ENCODE peak calls at places on chromosomes 7 and 10, in five cellular contexts. S, P, T, K and O are unnamed samples.
A peak's percentile ranks its signal among the peaks of the same experiment; 100 is the strongest.

GRCh38 chr10:12499066-12499465 is 149.7 kb downstream of the CAMK1D start:
- DNase-seq in K (no peak), T (no peak), P (no peak), S (no peak), O (no peak)

GRCh38 chr7:39691821-39692220 is 68.4 kb downstream of the RALA start:
- DNase-seq in K (no peak), S (peak; percentile 43), P (no peak), T (no peak), O (no peak)

GRCh38 chr10:29255117-29255516 is 33.8 kb upstream of the LYZL1 start:
- DNase-seq in K (no peak), T (no peak), S (no peak), P (no peak), O (no peak)

GRCh38 chr10:373015-373414 is 237.8 kb downstream of the ZMYND11 start:
- DNase-seq in K (no peak), S (no peak), P (no peak), T (no peak), O (no peak)

GRCh38 chr10:14609178-14609577 is 165.5 kb downstream of the FAM107B start:
- DNase-seq in K (no peak), P (peak; percentile 17), S (no peak), T (no peak), O (no peak)

GRCh38 chr7:156234666-156235494 is 405.7 kb upstream of the RNF32 start:
- DNase-seq in K (no peak), S (no peak), T (no peak), P (peak; percentile 74), O (no peak)

GRCh38 chr10:58140706-58141347 is 126.9 kb downstream of the IPMK start:
- DNase-seq in K (no peak), T (no peak), P (no peak), S (no peak), O (no peak)

GRCh38 chr7:154842608-154843007 is 160.3 kb downstream of the PAXIP1 start:
- DNase-seq in P (no peak), K (no peak), T (no peak), S (no peak), O (no peak)

GRCh38 chr10:76743169-76743568 is 894.4 kb downstream of the KCNMA1 start:
- DNase-seq in S (no peak), K (no peak), T (no peak), P (no peak), O (no peak)

GRCh38 chr10:94069884-94070283 is 76.2 kb downstream of the PLCE1 start:
- DNase-seq in T (no peak), S (no peak), P (no peak), K (no peak), O (no peak)

GRCh38 chr10:35201234-35201633 is 74.6 kb downstream of the CREM start:
- DNase-seq in P (no peak), S (no peak), T (no peak), K (no peak), O (no peak)

GRCh38 chr7:21791046-21791445 is 154.7 kb downstream of the CDCA7L start:
- DNase-seq in K (no peak), T (no peak), S (no peak), P (no peak), O (no peak)

GRCh38 chr7:39353615-39354376 is 212.4 kb upstream of the YAE1 start:
- DNase-seq in K (peak; percentile 20), T (peak; percentile 42), P (no peak), S (no peak), O (no peak)

GRCh38 chr7:128889121-128889520 is 21.4 kb downstream of the KCP start:
- DNase-seq in S (no peak), K (no peak), T (no peak), P (no peak), O (no peak)

GRCh38 chr10:59134785-59135184 is 41.7 kb upstream of the PHYHIPL start:
- DNase-seq in S (no peak), T (no peak), P (no peak), K (no peak), O (no peak)

GRCh38 chr10:104254493-104255243 is at the start of gene GSTO1:
- DNase-seq in T (peak; percentile 40), P (no peak), S (peak; percentile 83), K (peak; percentile 34), O (peak; percentile 87)

GRCh38 chr10:77548671-77549070 is 88.9 kb downstream of the KCNMA1 start:
- DNase-seq in S (no peak), P (no peak), T (no peak), K (no peak), O (no peak)

GRCh38 chr7:74180866-74181265 is 6.7 kb downstream of the EIF4H start:
- DNase-seq in P (no peak), S (no peak), K (no peak), T (no peak), O (no peak)

GRCh38 chr10:130741901-130742625 is 569.5 kb downstream of the TCERG1L start:
- DNase-seq in P (no peak), S (no peak), T (no peak), K (no peak), O (no peak)

GRCh38 chr10:123507298-123507697 is 158.9 kb upstream of the GPR26 start:
- DNase-seq in P (no peak), K (no peak), T (no peak), S (no peak), O (no peak)

GRCh38 chr7:85186521-85187241 is at the start of gene SEMA3D:
- DNase-seq in K (peak; percentile 83), T (peak; percentile 95), P (peak; percentile 97), S (peak; percentile 88), O (peak; percentile 41)

GRCh38 chr10:22427890-22428571 is 82.7 kb downstream of the SPAG6 start:
- DNase-seq in T (no peak), P (no peak), K (no peak), S (peak; percentile 93), O (no peak)

GRCh38 chr10:70651661-70652060 is 20.6 kb upstream of the ADAMTS14 start:
- DNase-seq in P (no peak), S (no peak), K (no peak), T (no peak), O (no peak)

GRCh38 chr10:3036155-3036554 is 31.2 kb upstream of the PFKP start:
- DNase-seq in S (no peak), P (no peak), K (no peak), T (no peak), O (no peak)

GRCh38 chr10:58943234-58943633 is 233.2 kb upstream of the PHYHIPL start:
- DNase-seq in K (no peak), S (no peak), P (no peak), T (no peak), O (no peak)

GRCh38 chr7:102288285-102288930 is 1.7 kb downstream of the SH2B2 start:
- DNase-seq in K (no peak), T (no peak), S (no peak), P (no peak), O (no peak)

GRCh38 chr10:75283150-75284096 is 47.7 kb upstream of the COMTD1 start:
- DNase-seq in T (no peak), P (peak; percentile 46), S (peak; percentile 60), K (no peak), O (no peak)

GRCh38 chr7:120942861-120943260 is 7.7 kb upstream of the ING3 start:
- DNase-seq in S (no peak), T (no peak), P (no peak), K (no peak), O (no peak)
- TF ChIP-seq CTCF in S (no peak), T (no peak), P (no peak), K (no peak), O (no peak)

DNA sequence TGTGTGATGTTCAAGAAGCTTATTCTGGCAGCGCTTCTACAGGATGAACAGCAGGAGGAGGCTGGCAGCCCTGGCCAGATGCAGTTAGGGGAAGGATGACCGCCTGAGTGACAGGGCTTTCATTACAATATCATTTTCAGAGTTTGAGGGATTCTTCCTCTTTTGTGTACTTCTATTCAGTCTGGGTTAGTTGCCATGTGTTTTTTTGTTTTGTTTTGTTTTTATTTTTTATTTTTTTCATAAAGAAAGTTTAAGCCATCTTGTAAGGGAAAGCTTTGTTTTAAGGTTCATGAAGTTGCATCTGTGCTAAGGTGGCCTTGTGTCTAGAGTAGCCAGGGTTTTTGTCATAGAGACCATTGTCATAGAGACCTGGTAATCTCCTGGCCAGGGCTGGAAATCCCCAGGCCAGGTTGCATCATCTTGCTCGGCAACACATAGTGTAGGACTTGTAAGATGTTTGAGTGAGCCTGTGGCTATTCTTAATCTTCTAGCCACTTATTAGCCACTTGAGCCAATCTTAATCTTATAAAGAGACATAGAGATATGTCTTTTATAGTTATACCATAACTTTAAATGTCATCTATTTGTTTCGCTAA is 230.5 kb upstream of the TMEM229A start:
- DNase-seq in S (no peak), T (no peak), K (no peak), P (no peak), O (no peak)
- TF ChIP-seq CTCF in S (no peak), T (no peak), K (no peak), P (peak; percentile 16), O (no peak)

GRCh38 chr7:54827719-54828118 is 68.7 kb upstream of the SEC61G start:
- DNase-seq in T (no peak), P (no peak), K (no peak), S (no peak), O (no peak)

GRCh38 chr7:54831046-54831643 is 72.1 kb upstream of the SEC61G start:
- DNase-seq in T (no peak), K (no peak), S (no peak), P (no peak), O (no peak)

GRCh38 chr7:54823776-54824175 is 64.8 kb upstream of the SEC61G start:
- DNase-seq in K (no peak), S (no peak), T (no peak), P (no peak), O (peak; percentile 56)

GRCh38 chr7:54824655-54825054 is 65.6 kb upstream of the SEC61G start:
- DNase-seq in P (no peak), T (no peak), S (no peak), K (no peak), O (no peak)

DNA sequence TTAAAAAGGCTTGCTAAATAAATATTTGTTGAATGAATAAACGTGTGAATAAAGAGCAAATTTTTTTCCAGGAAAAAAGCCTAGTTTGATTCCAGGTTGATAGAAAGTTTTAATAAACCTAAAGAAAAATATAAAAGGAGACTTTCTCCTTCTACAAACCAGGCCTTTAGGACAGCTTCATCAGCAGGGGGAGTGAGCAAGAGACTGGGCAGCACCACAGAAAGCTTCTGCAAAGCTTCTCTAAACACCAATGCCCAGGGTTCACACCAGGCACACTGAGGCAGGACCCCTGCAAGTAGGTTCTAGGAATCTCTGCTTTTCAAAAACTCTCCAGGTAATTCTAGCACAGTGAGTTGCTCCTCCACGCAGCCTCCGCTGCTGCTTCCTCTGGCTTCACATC is 66.4 kb upstream of the SEC61G start:
- DNase-seq in P (no peak), T (no peak), S (no peak), K (no peak), O (no peak)
- TF ChIP-seq CTCF in P (no peak), T (no peak), S (no peak), K (no peak), O (no peak)

DNA sequence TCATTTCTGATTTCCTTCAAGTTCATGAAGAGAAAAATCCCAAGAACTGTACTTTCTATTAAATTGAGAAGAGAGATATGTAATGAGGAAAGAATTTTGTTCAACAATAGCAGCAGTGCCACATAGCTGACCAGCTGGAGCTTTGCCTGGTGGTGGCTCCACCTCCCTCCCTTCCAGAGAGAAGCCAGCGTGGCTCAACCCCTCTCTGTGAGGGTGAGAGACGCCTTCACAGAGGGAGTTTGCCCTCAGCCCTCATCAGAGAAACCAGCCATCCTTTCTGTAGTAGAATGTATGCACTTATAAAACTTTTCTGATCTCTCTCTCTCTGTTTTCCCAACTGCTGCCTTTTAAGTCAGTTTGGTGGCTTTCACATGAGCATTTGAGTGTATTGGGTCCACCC is 20.5 kb upstream of the COL1A2 start:
- DNase-seq in P (peak; percentile 93), T (peak; percentile 26), K (no peak), S (peak; percentile 93), O (no peak)
- TF ChIP-seq CTCF in P (peak; percentile 47), T (no peak), K (no peak), S (no peak), O (no peak)